ENCODE peak calls at places on chromosome 19, in seven cellular contexts. Z is stimulated activated CD4-positive, alpha-beta T cell treated with anti-CD3 and anti-CD28 coated beads, Interleukin-15, amount 100 ng/mL, for 24 hours; I is fibroblast of gingiva; C is activated CD4-positive, alpha-beta T cell treated with anti-CD3 and anti-CD28 coated beads for 48 hours; X is HTR-8/SVneo; U is occipital lobe; E is retinal pigment epithelial cell. L is an unnamed sample.
A peak's percentile ranks its signal among the peaks of the same experiment; 100 is the strongest.

GRCh38 chr19:45761714-45762113 is 7.3 kb downstream of the SIX5 start:
- DNase-seq in I (no peak), Z (no peak), X (no peak), C (no peak), E (no peak), U (no peak), L (no peak)

GRCh38 chr19:36719687-36720556 is 32.5 kb downstream of the ZNF567 start:
- DNase-seq in U (no peak), I (no peak), E (no peak), C (no peak), Z (no peak), X (no peak), L (no peak)

GRCh38 chr19:49666120-49666444 is 349 bp downstream of the BCL2L12 start:
- DNase-seq in C (no peak), X (no peak), Z (no peak), U (no peak), E (no peak), I (no peak), L (no peak)

GRCh38 chr19:13053238-13053637 is 49.4 kb downstream of the LYL1 start:
- DNase-seq in X (no peak), E (no peak), U (no peak), Z (no peak), C (no peak), I (no peak), L (no peak)

GRCh38 chr19:55447421-55448174 is 4.5 kb upstream of the SHISA7 start:
- DNase-seq in C (no peak), I (peak; percentile 57), U (peak; percentile 88), Z (no peak), E (no peak), X (peak; percentile 31), L (peak; percentile 88)

GRCh38 chr19:50658438-50659317 is 9.4 kb downstream of the C19orf81 start:
- DNase-seq in Z (peak; percentile 82), X (peak; percentile 96), U (peak; percentile 83), C (peak; percentile 86), I (no peak), E (no peak), L (peak; percentile 86)

GRCh38 chr19:30566681-30567420 is 194.7 kb downstream of the ZNF536 start:
- DNase-seq in Z (no peak), I (no peak), X (no peak), C (no peak), U (no peak), E (no peak), L (no peak)

GRCh38 chr19:17165715-17166114 is 49.4 kb upstream of the USE1 start:
- DNase-seq in I (no peak), C (no peak), X (no peak), Z (no peak), E (no peak), U (no peak), L (no peak)

GRCh38 chr19:1027020-1027952 is 878 bp downstream of the CNN2 start:
- DNase-seq in I (peak; percentile 35), Z (peak; percentile 58), E (no peak), U (no peak), X (no peak), C (peak; percentile 57), L (no peak)

GRCh38 chr19:55315956-55316525 is 9.1 kb downstream of the TMEM150B start:
- DNase-seq in Z (no peak), E (no peak), U (no peak), X (no peak), C (no peak), I (no peak), L (no peak)

GRCh38 chr19:6047741-6048231 is 62.5 kb downstream of the RFX2 start:
- DNase-seq in E (no peak), C (no peak), I (peak; percentile 47), X (peak; percentile 47), U (no peak), Z (no peak), L (no peak)

GRCh38 chr19:39136225-39136940 is 10.8 kb downstream of the PAK4 start:
- DNase-seq in U (no peak), C (no peak), I (no peak), X (no peak), Z (no peak), E (no peak), L (no peak)

GRCh38 chr19:36028313-36029041 is 4.2 kb downstream of the CLIP3 start:
- DNase-seq in C (no peak), E (no peak), X (no peak), Z (no peak), I (no peak), U (peak; percentile 53), L (peak; percentile 25)

GRCh38 chr19:19105365-19106060 is 32.8 kb downstream of the TMEM161A start:
- DNase-seq in Z (peak; percentile 18), U (no peak), X (no peak), E (no peak), C (peak; percentile 17), I (peak; percentile 67), L (no peak)

GRCh38 chr19:54390942-54391577 is 24.2 kb upstream of the TTYH1 start:
- DNase-seq in C (peak; percentile 68), I (peak; percentile 43), Z (peak; percentile 74), X (peak; percentile 40), U (no peak), E (peak; percentile 6), L (peak; percentile 78)

GRCh38 chr19:49057636-49058234 is at the start of gene CGB7:
- DNase-seq in I (peak; percentile 17), E (no peak), C (peak; percentile 60), U (no peak), Z (peak; percentile 69), X (no peak), L (peak; percentile 15)

GRCh38 chr19:46624958-46625661 is at the start of gene PTGIR:
- DNase-seq in E (no peak), X (peak; percentile 75), C (peak; percentile 66), I (peak; percentile 77), Z (peak; percentile 73), U (no peak), L (no peak)

GRCh38 chr19:57362419-57362818 is 932 bp upstream of the TRAPPC2B start:
- DNase-seq in I (no peak), Z (no peak), E (no peak), X (no peak), U (no peak), C (no peak), L (no peak)

GRCh38 chr19:44807652-44808462 is 1.0 kb upstream of the BCAM start:
- DNase-seq in E (no peak), C (no peak), U (no peak), X (peak; percentile 83), Z (no peak), I (peak; percentile 10), L (peak; percentile 47)

GRCh38 chr19:46959962-46960556 is 59.6 kb upstream of the NPAS1 start:
- DNase-seq in C (no peak), X (no peak), U (no peak), E (no peak), Z (no peak), I (no peak), L (no peak)

GRCh38 chr19:38975861-38976271 is 324 bp upstream of the FBXO17 start:
- DNase-seq in I (peak; percentile 15), U (no peak), Z (no peak), E (no peak), X (no peak), C (no peak), L (peak; percentile 10)

GRCh38 chr19:8638078-8638619 is 7.7 kb downstream of the NFILZ start:
- DNase-seq in C (peak; percentile 21), Z (peak; percentile 14), X (peak; percentile 57), U (no peak), I (no peak), E (no peak), L (peak; percentile 43)

GRCh38 chr19:2302319-2303208 is 5.4 kb downstream of the LINGO3 start:
- DNase-seq in I (peak; percentile 48), E (no peak), C (no peak), U (no peak), Z (no peak), X (no peak), L (no peak)

GRCh38 chr19:33379151-33379829 is 5.8 kb downstream of the CEBPG start:
- DNase-seq in I (no peak), C (no peak), Z (no peak), X (no peak), E (no peak), U (no peak), L (no peak)

GRCh38 chr19:3575260-3575741 is 2.6 kb downstream of the HMG20B start:
- DNase-seq in Z (peak; percentile 31), E (no peak), U (no peak), C (peak; percentile 41), X (no peak), I (no peak), L (peak; percentile 45)

GRCh38 chr19:46984077-46985010 is 35.3 kb upstream of the NPAS1 start:
- DNase-seq in X (no peak), U (no peak), Z (no peak), C (no peak), E (no peak), I (peak; percentile 81), L (no peak)

GRCh38 chr19:40691421-40692211 is 1.2 kb upstream of the NUMBL start:
- DNase-seq in U (no peak), C (peak; percentile 35), X (no peak), I (no peak), E (no peak), Z (peak; percentile 22), L (no peak)